ENCODE peak calls at places on chromosomes 3 and 15, in four cellular contexts. W is HEK293T, L is RCC 7860, Z is ACHN. K is an unnamed sample.

GRCh38 chr3:50316657-50317242 is 5.8 kb downstream of the HYAL2 start:
- DNase-seq in W (no peak), Z (peak), L (peak), K (peak)

GRCh38 chr3:165753560-165753959 is 83.7 kb downstream of the BCHE start:
- DNase-seq in W (no peak), Z (peak), L (no peak), K (peak)

GRCh38 chr15:78651930-78652655 is 11.1 kb upstream of the CHRNB4 start:
- DNase-seq in L (no peak), W (no peak), Z (no peak), K (no peak)

GRCh38 chr15:65529754-65530317 is 427 bp upstream of the HACD3 start:
- DNase-seq in L (no peak), W (no peak), Z (no peak), K (no peak)

GRCh38 chr15:89419370-89419984 is 76.9 kb downstream of the RHCG start:
- DNase-seq in L (no peak), Z (peak), W (peak), K (peak)

GRCh38 chr15:90004671-90005070 is 3.5 kb downstream of the ZNF710 start:
- DNase-seq in L (peak), Z (peak), W (no peak), K (peak)

GRCh38 chr3:143150076-143150475 is 30.5 kb downstream of the CHST2 start:
- DNase-seq in L (no peak), W (no peak), Z (no peak), K (no peak)

GRCh38 chr3:15467227-15468181 is 40.1 kb downstream of the EAF1 start:
- DNase-seq in W (no peak), Z (no peak), L (no peak), K (no peak)

GRCh38 chr15:81304226-81304625 is 19.7 kb downstream of the STARD5 start:
- DNase-seq in L (peak), W (no peak), Z (no peak), K (peak)

GRCh38 chr3:172221550-172221949 is 182.2 kb downstream of the FNDC3B start:
- DNase-seq in W (no peak), L (peak), Z (no peak), K (peak)

GRCh38 chr3:131109156-131109555 is 82.5 kb downstream of the NEK11 start:
- DNase-seq in Z (no peak), W (no peak), L (no peak), K (no peak)

GRCh38 chr3:189776163-189776824 is 145.1 kb downstream of the TP63 start:
- DNase-seq in W (no peak), Z (no peak), L (no peak), K (no peak)

GRCh38 chr15:88454867-88455810 is 12.0 kb downstream of the MRPL46 start:
- DNase-seq in W (peak), L (peak), Z (peak), K (peak)

GRCh38 chr3:195895078-195895899 is 13.1 kb downstream of the TNK2 start:
- DNase-seq in Z (peak), W (peak), L (peak), K (peak)

GRCh38 chr15:61687651-61688050 is 372.6 kb downstream of the VPS13C start:
- DNase-seq in Z (no peak), L (no peak), W (no peak), K (no peak)

GRCh38 chr3:23671901-23672589 is 133.7 kb upstream of the UBE2E1 start:
- DNase-seq in L (no peak), Z (no peak), W (no peak), K (no peak)

GRCh38 chr15:74265046-74265639 is 29.0 kb downstream of the CCDC33 start:
- DNase-seq in W (peak), Z (peak), L (no peak), K (no peak)

GRCh38 chr3:49165771-49166751 is at the start of gene CCDC71:
- DNase-seq in Z (peak), L (peak), W (peak), K (peak)

K was measured in HT1080.